ENCODE peak calls at places on chromosomes 16 and 17, in seven cellular contexts. C is cerebellum, O is A172, P is cardiac fibroblast, Z is Caki2, J is NCI-H2029, B is GM23248. K is an unnamed sample.

GRCh38 chr16:83852774-83853173 is 45.0 kb downstream of the HSBP1 start:
- DNase-seq in C (no peak), B (no peak), O (no peak), Z (no peak), J (no peak), P (no peak), K (no peak)

GRCh38 chr17:72996791-72997190 is 95.7 kb downstream of the SLC39A11 start:
- DNase-seq in J (no peak), P (no peak), O (no peak), Z (no peak), B (no peak), C (no peak), K (no peak)

GRCh38 chr16:81099958-81100357 is 3.8 kb upstream of the GCSH start:
- DNase-seq in B (no peak), Z (no peak), C (no peak), O (no peak), J (no peak), P (no peak), K (no peak)

GRCh38 chr17:67836205-67836987 is 11.1 kb downstream of the BPTF start:
- DNase-seq in O (peak), J (no peak), Z (no peak), P (peak), C (no peak), B (peak), K (peak)

GRCh38 chr16:50864386-50864785 is 122.5 kb downstream of the CYLD start:
- DNase-seq in B (no peak), Z (no peak), P (no peak), C (no peak), O (no peak), J (no peak), K (no peak)

GRCh38 chr16:12067714-12068401 is 91.3 kb downstream of the SNX29 start:
- DNase-seq in P (peak), C (peak), J (peak), Z (peak), B (peak), O (peak), K (peak)

GRCh38 chr16:61370564-61370963 is 665.7 kb downstream of the CDH8 start:
- DNase-seq in O (no peak), P (no peak), Z (no peak), J (no peak), C (no peak), B (no peak), K (no peak)

GRCh38 chr17:8939496-8940334 is 25.8 kb downstream of the PIK3R5 start:
- DNase-seq in B (no peak), J (no peak), O (no peak), Z (no peak), C (no peak), P (no peak), K (no peak)

GRCh38 chr17:36578671-36579070 is 13.0 kb upstream of the DHRS11 start:
- DNase-seq in P (peak), C (no peak), O (no peak), J (no peak), Z (no peak), B (peak), K (peak)

GRCh38 chr17:16975266-16975651 is 3.3 kb upstream of the TNFRSF13B start:
- DNase-seq in C (no peak), J (no peak), B (no peak), Z (no peak), P (no peak), O (no peak), K (no peak)

GRCh38 chr16:78669994-78670393 is 570.5 kb downstream of the WWOX start:
- DNase-seq in P (peak), Z (no peak), C (no peak), J (no peak), O (no peak), B (peak), K (peak)

GRCh38 chr16:71295950-71296349 is 6.7 kb upstream of the CMTR2 start:
- DNase-seq in B (no peak), J (no peak), Z (no peak), C (no peak), P (no peak), O (no peak), K (no peak)